ENCODE peak calls at places on chromosome 5, in six cellular contexts. X is GM12878, S is foreskin fibroblast, J is transverse colon, K is small intestine, P is mammary epithelial cell. L is an unnamed sample.

GRCh38 chr5:90548069-90548593 is 10.5 kb upstream of the ADGRV1 start:
- DNase-seq in X (no peak), S (no peak), J (peak), K (peak), P (no peak), L (no peak)

GRCh38 chr5:174402224-174402812 is 322.1 kb upstream of the MSX2 start:
- DNase-seq in X (no peak), S (no peak), J (no peak), K (no peak), P (no peak), L (peak)

GRCh38 chr5:88944751-88945507 is 61.9 kb upstream of the MEF2C start:
- DNase-seq in X (no peak), S (peak), J (no peak), K (no peak), P (no peak), L (peak)

GRCh38 chr5:6459896-6460295 is 11.2 kb downstream of the UBE2QL1 start:
- DNase-seq in X (no peak), S (no peak), J (no peak), K (no peak), P (no peak), L (no peak)

GRCh38 chr5:105150324-105150723 is 1587.7 kb upstream of the NUDT12 start:
- DNase-seq in X (no peak), S (no peak), J (no peak), K (no peak), P (no peak), L (no peak)

GRCh38 chr5:108148715-108149139 is 233.2 kb downstream of the FBXL17 start:
- DNase-seq in X (no peak), S (peak), J (no peak), K (peak), P (peak), L (peak)

GRCh38 chr5:142107729-142108431 is 699 bp upstream of the NDFIP1 start:
- DNase-seq in X (no peak), S (no peak), J (no peak), K (no peak), P (no peak), L (no peak)

GRCh38 chr5:178509491-178510057 is 80.6 kb downstream of the COL23A1 start:
- DNase-seq in X (no peak), S (no peak), J (no peak), K (no peak), P (no peak), L (no peak)

GRCh38 chr5:164119806-164120440 is 614.5 kb downstream of the MAT2B start:
- DNase-seq in X (no peak), S (no peak), J (no peak), K (no peak), P (peak), L (peak)

GRCh38 chr5:56476487-56476856 is 243.3 kb upstream of the ANKRD55 start:
- DNase-seq in X (no peak), S (no peak), J (no peak), K (no peak), P (no peak), L (no peak)

GRCh38 chr5:93151121-93151520 is 429.9 kb downstream of the NR2F1-AS1 start:
- DNase-seq in X (no peak), S (peak), J (no peak), K (no peak), P (peak), L (peak)

GRCh38 chr5:111401906-111402305 is 110.4 kb downstream of the STARD4 start:
- DNase-seq in X (no peak), S (no peak), J (no peak), K (no peak), P (no peak), L (peak)

GRCh38 chr5:74643160-74643562 is 2.6 kb upstream of the ENC1 start:
- DNase-seq in X (no peak), S (peak), J (no peak), K (no peak), P (peak), L (peak)

GRCh38 chr5:93163010-93163663 is 417.9 kb downstream of the NR2F1-AS1 start:
- DNase-seq in X (no peak), S (peak), J (no peak), K (no peak), P (peak), L (peak)

GRCh38 chr5:117999939-118000549 is 988.3 kb downstream of the DTWD2 start:
- DNase-seq in X (peak), S (no peak), J (no peak), K (no peak), P (no peak), L (no peak)

GRCh38 chr5:144024085-144024484 is 146.4 kb downstream of the YIPF5 start:
- DNase-seq in X (no peak), S (no peak), J (no peak), K (no peak), P (no peak), L (no peak)

GRCh38 chr5:131587541-131587940 is 47.5 kb downstream of the RAPGEF6 start:
- DNase-seq in X (no peak), S (peak), J (no peak), K (no peak), P (peak), L (no peak)

GRCh38 chr5:66454186-66455078 is 141.8 kb upstream of the MAST4 start:
- DNase-seq in X (no peak), S (no peak), J (no peak), K (no peak), P (peak), L (peak)

GRCh38 chr5:173229966-173230740 is 4.9 kb downstream of the NKX2-5 start:
- DNase-seq in X (no peak), S (no peak), J (no peak), K (no peak), P (no peak), L (no peak)

GRCh38 chr5:173228107-173228506 is 6.9 kb downstream of the NKX2-5 start:
- DNase-seq in X (no peak), S (no peak), J (no peak), K (no peak), P (no peak), L (no peak)

GRCh38 chr5:173228639-173229380 is 6.2 kb downstream of the NKX2-5 start:
- DNase-seq in X (no peak), S (no peak), J (no peak), K (no peak), P (no peak), L (no peak)

GRCh38 chr5:173230741-173231380 is 4.1 kb downstream of the NKX2-5 start:
- DNase-seq in X (no peak), S (no peak), J (no peak), K (no peak), P (no peak), L (no peak)

GRCh38 chr5:173229381-173229959 is 5.5 kb downstream of the NKX2-5 start:
- DNase-seq in X (no peak), S (no peak), J (no peak), K (no peak), P (no peak), L (no peak)
- H3K4me3 ChIP-seq in X (no peak), S (no peak), J (no peak), K (no peak), P (no peak), L (no peak)

GRCh38 chr5:3339092-3339797 is 256.4 kb upstream of the IRX1 start:
- DNase-seq in X (no peak), S (no peak), J (no peak), K (no peak), P (no peak), L (no peak)

GRCh38 chr5:3340471-3340870 is 255.2 kb upstream of the IRX1 start:
- DNase-seq in X (no peak), S (no peak), J (no peak), K (no peak), P (no peak), L (no peak)

GRCh38 chr5:3341446-3342240 is 254.0 kb upstream of the IRX1 start:
- DNase-seq in X (no peak), S (no peak), J (no peak), K (no peak), P (no peak), L (no peak)

GRCh38 chr5:3337812-3338541 is 257.7 kb upstream of the IRX1 start:
- DNase-seq in X (no peak), S (no peak), J (no peak), K (no peak), P (no peak), L (no peak)

GRCh38 chr5:3339798-3340115 is 255.9 kb upstream of the IRX1 start:
- DNase-seq in X (no peak), S (no peak), J (no peak), K (no peak), P (no peak), L (no peak)
- H3K4me3 ChIP-seq in X (no peak), S (no peak), J (no peak), K (no peak), P (no peak), L (no peak)

DNA sequence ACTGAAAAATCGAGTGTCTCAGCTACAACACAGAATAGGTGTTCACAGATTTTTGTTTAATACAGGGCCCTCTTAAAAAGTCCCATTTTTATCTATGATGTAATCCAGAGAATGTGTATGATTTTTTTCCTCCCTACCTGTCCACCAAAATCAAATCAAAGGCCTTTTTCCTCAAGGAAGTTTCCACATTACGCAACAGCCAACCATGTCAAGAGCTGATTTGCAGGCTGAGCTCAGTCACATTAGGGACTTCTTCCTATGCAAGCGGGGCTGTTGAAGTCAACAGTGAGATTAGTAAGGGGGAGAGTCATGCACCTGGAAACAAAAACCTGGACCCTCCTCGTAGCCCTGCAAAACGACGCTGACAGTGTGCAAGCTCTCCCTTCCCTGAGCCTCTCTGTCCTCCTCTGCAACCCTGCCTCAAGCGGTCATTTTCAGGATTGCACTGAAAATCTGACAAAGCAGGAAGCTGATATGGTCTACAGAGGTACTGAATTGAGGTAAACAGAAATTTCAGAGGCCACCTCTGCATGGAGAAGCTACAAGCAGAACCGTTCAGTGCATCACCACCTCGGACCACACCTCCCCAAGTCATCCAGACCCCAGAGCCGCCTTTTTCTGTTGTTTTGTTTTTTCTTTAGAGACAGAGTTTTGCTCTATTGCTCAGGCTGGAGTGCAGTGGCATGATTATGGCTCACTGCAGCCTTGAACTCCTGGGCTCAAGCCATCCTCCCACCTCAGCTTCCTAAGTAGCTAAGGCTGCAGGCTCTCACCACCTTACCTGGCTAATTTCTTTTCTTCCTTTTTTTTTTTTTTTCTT is 13.7 kb upstream of the SFXN1 start:
- DNase-seq in X (no peak), S (no peak), J (peak), K (peak), P (peak), L (peak)
- H3K4me3 ChIP-seq in X (no peak), S (no peak), J (no peak), K (no peak), P (no peak), L (no peak)

DNA sequence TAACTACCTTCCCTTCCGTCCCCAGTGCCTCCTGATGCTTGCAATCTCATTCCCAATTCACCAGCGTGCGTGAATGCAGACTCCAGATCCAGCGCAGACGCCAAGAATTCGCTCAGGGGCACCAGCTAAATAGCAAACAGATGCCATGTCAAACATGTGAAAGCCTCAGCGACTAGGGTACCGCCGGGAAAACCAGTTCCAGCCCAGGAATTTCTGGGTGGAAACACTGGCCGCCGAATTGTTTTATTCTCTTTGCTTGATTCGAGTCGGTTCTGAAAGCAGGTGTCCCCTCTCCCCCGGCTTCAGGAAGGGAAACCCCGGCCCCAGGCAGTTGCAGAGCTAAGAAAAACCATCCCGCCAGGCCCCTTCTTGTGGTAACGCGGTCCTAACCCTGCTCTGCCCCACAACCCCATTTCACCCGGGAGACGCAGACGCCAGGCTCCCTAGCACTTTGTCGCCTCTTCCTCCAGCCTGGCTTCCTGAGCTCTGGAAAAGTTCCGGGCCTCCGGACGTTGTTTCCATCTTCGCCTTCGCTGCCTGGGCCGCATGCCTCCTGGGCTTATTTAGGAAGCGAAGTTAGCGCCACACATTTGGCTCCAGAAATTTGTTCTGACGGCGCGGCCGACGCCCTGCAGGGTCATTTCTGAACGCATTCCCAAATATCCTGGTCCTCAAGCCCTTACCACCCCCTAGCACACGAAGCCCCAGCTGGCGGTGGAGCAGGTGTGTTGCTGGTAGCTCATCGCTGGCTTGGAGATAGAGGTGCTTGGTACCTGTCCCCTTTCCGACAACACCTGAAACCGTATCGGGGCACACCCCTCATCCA is 649 bp upstream of the LVRN start:
- DNase-seq in X (no peak), S (peak), J (no peak), K (no peak), P (no peak), L (peak)
- H3K4me3 ChIP-seq in X (peak), S (peak), J (no peak), K (no peak), P (no peak), L (peak)

DNA sequence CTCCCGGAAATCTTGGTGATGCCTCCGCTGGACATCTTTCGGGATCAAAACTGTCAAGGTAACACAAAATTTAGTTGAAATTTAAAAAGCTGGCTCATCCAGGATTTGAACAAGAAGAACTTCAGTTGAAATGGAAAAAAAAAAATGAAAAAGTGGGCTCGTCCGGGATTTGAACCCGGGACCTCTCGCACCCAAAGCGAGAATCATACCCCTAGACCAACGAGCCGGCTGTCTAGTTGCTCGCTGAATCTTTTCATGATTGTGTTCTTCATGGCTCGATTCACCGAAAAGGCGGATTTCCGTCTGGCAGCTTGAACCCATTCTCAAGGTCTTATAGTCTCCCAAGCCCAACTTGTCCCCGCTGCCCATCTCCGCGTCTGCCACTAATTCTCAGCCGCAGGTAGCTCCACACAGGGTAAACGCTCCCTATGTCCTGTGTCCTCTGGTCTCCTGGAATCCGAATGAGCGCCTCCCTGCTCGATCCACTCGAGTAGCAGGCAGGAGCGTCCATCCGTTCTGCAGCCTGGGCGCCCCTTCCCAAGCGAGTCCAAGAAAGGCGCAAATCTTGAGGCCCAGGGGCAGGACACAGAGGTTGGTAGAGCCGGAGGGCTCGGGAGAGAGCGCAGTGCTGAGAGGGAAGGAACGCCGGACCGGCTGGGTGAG is 16.2 kb downstream of the TRIM7 start:
- DNase-seq in X (peak), S (peak), J (peak), K (peak), P (peak), L (peak)
- H3K4me3 ChIP-seq in X (peak), S (peak), J (peak), K (peak), P (peak), L (peak)

DNA sequence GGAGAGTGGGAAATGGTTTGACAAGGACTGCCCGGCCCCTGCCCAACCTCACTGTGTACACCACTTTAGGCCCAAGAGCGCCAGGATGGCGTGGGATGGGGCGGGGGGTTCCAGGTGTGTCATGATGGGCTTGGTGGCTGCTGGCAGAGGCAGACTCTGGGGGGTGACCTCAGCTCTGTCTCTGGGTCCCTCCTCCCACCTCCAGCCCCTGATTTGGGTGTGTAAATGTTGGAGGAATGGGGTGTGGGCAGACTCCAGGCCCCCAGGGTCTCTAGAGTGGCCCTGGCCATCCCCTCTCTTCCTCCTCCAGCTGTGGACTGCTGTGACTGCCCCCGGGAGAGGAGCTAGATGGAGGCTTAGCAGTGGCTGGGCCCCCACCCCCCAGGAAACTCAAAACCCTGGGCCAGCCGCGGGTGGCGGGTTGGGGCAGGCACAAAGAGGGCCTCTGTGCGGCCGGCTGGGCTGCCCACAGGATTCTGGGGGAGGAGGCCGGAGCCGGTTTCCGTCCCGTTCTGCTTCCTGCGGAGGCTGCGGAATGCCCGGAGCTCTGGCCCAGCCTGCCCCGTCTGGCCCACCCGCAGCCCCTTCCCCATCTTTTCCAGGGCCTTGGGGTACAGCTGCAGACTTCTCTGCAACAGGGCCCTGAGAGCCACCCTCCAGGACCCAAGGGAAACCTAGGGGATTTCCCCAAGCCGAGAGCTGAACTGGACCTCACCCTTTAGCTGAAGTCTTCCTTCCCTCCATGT is 23.1 kb downstream of the CXXC5 start:
- DNase-seq in X (no peak), S (no peak), J (no peak), K (no peak), P (peak), L (no peak)
- H3K4me3 ChIP-seq in X (peak), S (no peak), J (no peak), K (no peak), P (no peak), L (no peak)

GRCh38 chr5:38257236-38258036 is 923 bp upstream of the EGFLAM start:
- DNase-seq in X (no peak), S (no peak), J (no peak), K (no peak), P (no peak), L (no peak)
- H3K4me3 ChIP-seq in X (no peak), S (no peak), J (no peak), K (no peak), P (no peak), L (no peak)

GRCh38 chr5:168295574-168296201 is 4.2 kb downstream of the WWC1 start:
- DNase-seq in X (no peak), S (peak), J (no peak), K (no peak), P (peak), L (peak)
- H3K4me3 ChIP-seq in X (no peak), S (no peak), J (no peak), K (no peak), P (no peak), L (no peak)

L was measured in fibroblast of the aortic adventitia.